ENCODE peak calls at places on chromosomes 16 and 17, in four cellular contexts. O is Calu3, C is choroid plexus epithelial cell, E is omental fat pad. R is an unnamed sample.

GRCh38 chr17:34291721-34292348 is 6.3 kb downstream of the CCL11 start:
- DNase-seq in O (no peak), C (no peak), E (no peak), R (no peak)

GRCh38 chr17:35448214-35448898 is at the start of gene SLFN13:
- DNase-seq in O (peak), C (peak), E (peak), R (peak)

GRCh38 chr16:49440156-49441065 is 66.8 kb downstream of the C16orf78 start:
- DNase-seq in O (no peak), C (no peak), E (no peak), R (no peak)

GRCh38 chr16:48350716-48351115 is 34.5 kb downstream of the SIAH1 start:
- DNase-seq in O (no peak), C (no peak), E (no peak), R (no peak)

GRCh38 chr17:12686486-12686885 is 20.8 kb downstream of the MYOCD start:
- DNase-seq in O (no peak), C (no peak), E (no peak), R (no peak)

GRCh38 chr16:49932943-49933342 is 77.0 kb upstream of the ZNF423 start:
- DNase-seq in O (no peak), C (peak), E (no peak), R (peak)

GRCh38 chr17:9549215-9549614 is 26.4 kb downstream of the STX8 start:
- DNase-seq in O (no peak), C (no peak), E (no peak), R (no peak)

GRCh38 chr17:39600469-39601009 is 7.2 kb downstream of the NEUROD2 start:
- DNase-seq in O (no peak), C (no peak), E (no peak), R (no peak)

GRCh38 chr16:61681673-61682072 is 354.6 kb downstream of the CDH8 start:
- DNase-seq in O (no peak), C (no peak), E (no peak), R (no peak)

GRCh38 chr17:65433592-65433991 is 127.9 kb downstream of the AXIN2 start:
- DNase-seq in O (no peak), C (peak), E (no peak), R (no peak)

GRCh38 chr16:162271-162991 is 3.3 kb upstream of the HBM start:
- DNase-seq in O (no peak), C (no peak), E (no peak), R (no peak)

GRCh38 chr17:29042679-29043538 is at the start of gene PIPOX:
- DNase-seq in O (peak), C (peak), E (no peak), R (no peak)

GRCh38 chr16:70678898-70679652 is 6.8 kb downstream of the MTSS2 start:
- DNase-seq in O (no peak), C (no peak), E (no peak), R (no peak)

GRCh38 chr17:45145035-45145389 is 3.3 kb upstream of the HEXIM1 start:
- DNase-seq in O (no peak), C (no peak), E (no peak), R (no peak)

GRCh38 chr17:10156579-10157488 is 41.6 kb downstream of the GAS7 start:
- DNase-seq in O (no peak), C (no peak), E (no peak), R (no peak)

GRCh38 chr17:12983986-12984932 is 33.6 kb downstream of the ELAC2 start:
- DNase-seq in O (no peak), C (peak), E (no peak), R (peak)

GRCh38 chr17:77649717-77650211 is 308.7 kb upstream of the TNRC6C start:
- DNase-seq in O (no peak), C (peak), E (no peak), R (no peak)

GRCh38 chr17:73068322-73069153 is 23.9 kb downstream of the SLC39A11 start:
- DNase-seq in O (peak), C (peak), E (no peak), R (peak)

GRCh38 chr16:50442221-50442620 is 73.4 kb upstream of the BRD7 start:
- DNase-seq in O (no peak), C (no peak), E (no peak), R (no peak)

GRCh38 chr16:53826658-53827057 is 122.7 kb downstream of the FTO start:
- DNase-seq in O (no peak), C (no peak), E (no peak), R (no peak)

GRCh38 chr17:80441133-80441578 is 26.2 kb downstream of the ENDOV start:
- DNase-seq in O (peak), C (peak), E (no peak), R (no peak)

GRCh38 chr17:69302682-69303081 is 24.3 kb downstream of the ABCA5 start:
- DNase-seq in O (no peak), C (no peak), E (no peak), R (no peak)

GRCh38 chr17:73388578-73388905 is 76.7 kb upstream of the CDC42EP4 start:
- DNase-seq in O (no peak), C (no peak), E (no peak), R (no peak)

GRCh38 chr17:8006836-8007680 is 4.6 kb downstream of the GUCY2D start:
- DNase-seq in O (no peak), C (no peak), E (no peak), R (no peak)

GRCh38 chr16:77951788-77952187 is 70.6 kb upstream of the CLEC3A start:
- DNase-seq in O (peak), C (peak), E (no peak), R (no peak)
- TF ChIP-seq CTCF in O (no peak), C (peak), E (no peak), R (no peak)

GRCh38 chr16:75491876-75492275 is 3.4 kb downstream of the CHST6 start:
- DNase-seq in O (peak), C (no peak), E (no peak), R (peak)
- TF ChIP-seq CTCF in O (peak), C (peak), E (no peak), R (peak)

GRCh38 chr17:31389673-31390381 is 1.6 kb upstream of the RAB11FIP4 start:
- DNase-seq in O (no peak), C (no peak), E (no peak), R (no peak)
- TF ChIP-seq CTCF in O (peak), C (no peak), E (no peak), R (peak)

GRCh38 chr16:57957396-57958392 is 13.2 kb downstream of the CNGB1 start:
- DNase-seq in O (no peak), C (no peak), E (no peak), R (no peak)
- TF ChIP-seq CTCF in O (no peak), C (no peak), E (no peak), R (no peak)

DNA sequence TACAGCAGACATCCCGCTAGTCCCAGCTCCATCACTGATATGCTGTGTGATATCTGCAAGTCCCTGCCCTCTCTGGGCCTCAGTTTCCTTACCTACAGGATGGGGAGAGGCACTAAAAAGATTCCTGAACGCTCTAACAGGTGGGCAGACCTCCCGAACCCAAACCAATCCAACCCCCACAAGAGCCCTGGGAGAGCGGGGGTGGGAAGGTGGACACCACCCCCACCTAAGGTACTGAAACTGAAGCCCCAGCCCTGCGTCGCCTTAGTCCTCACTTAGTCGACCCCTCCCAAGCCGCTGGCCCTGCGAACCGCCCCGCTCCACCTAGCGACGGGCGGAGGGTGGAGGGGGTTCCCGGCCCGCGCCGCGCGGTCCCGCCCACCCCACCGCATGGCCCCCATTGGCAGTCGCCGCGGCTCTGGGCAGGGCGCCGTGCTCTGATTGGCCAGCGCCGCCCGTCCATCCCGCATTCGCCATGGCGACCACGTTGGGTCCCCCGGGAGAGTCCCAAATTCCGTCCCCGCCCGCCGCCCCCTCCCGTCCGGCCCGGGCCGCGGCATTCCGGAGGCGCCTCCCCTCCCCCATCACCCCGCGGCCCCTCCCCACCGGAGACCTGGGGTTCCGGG is 578 bp downstream of the CCDC102A start:
- DNase-seq in O (peak), C (peak), E (peak), R (peak)
- TF ChIP-seq CTCF in O (peak), C (no peak), E (no peak), R (peak)

GRCh38 chr16:77912617-77913016 is 109.7 kb upstream of the CLEC3A start:
- DNase-seq in O (no peak), C (no peak), E (no peak), R (no peak)
- TF ChIP-seq CTCF in O (no peak), C (no peak), E (no peak), R (no peak)

R was measured in HFFc6.